ENCODE peak calls at places on chromosomes 12 and 14, in seven cellular contexts. K, I, M, X, F, H and Q are unnamed samples.

GRCh38 chr12:28974166-28974565 is 174.9 kb upstream of the FAR2 start:
- DNase-seq in K (no peak), I (no peak), M (peak; percentile 46), X (no peak), F (no peak), H (no peak), Q (peak; percentile 5)

GRCh38 chr12:49616533-49617219 is 6.7 kb upstream of the PRPF40B start:
- DNase-seq in K (no peak), I (no peak), M (no peak), X (no peak), F (no peak), H (no peak), Q (no peak)

GRCh38 chr12:85156569-85156968 is 120.4 kb downstream of the LRRIQ1 start:
- DNase-seq in K (no peak), I (no peak), M (no peak), X (no peak), F (no peak), H (no peak), Q (no peak)

GRCh38 chr12:107411792-107412535 is 273.6 kb upstream of the PWP1 start:
- DNase-seq in K (peak; percentile 49), I (no peak), M (peak; percentile 36), X (no peak), F (no peak), H (peak; percentile 82), Q (peak; percentile 57)

GRCh38 chr14:55512421-55512820 is 67.6 kb upstream of the KTN1 start:
- DNase-seq in K (no peak), I (no peak), M (peak; percentile 8), X (no peak), F (no peak), H (no peak), Q (peak; percentile 33)

GRCh38 chr12:100699209-100699608 is 95.4 kb upstream of the ANO4 start:
- DNase-seq in K (no peak), I (no peak), M (no peak), X (no peak), F (no peak), H (no peak), Q (no peak)

GRCh38 chr12:17383321-17383720 is 706.7 kb downstream of the RERGL start:
- DNase-seq in K (no peak), I (no peak), M (no peak), X (no peak), F (no peak), H (no peak), Q (no peak)

GRCh38 chr14:51643137-51643536 is 8.6 kb upstream of the FRMD6 start:
- DNase-seq in K (no peak), I (no peak), M (peak; percentile 70), X (no peak), F (no peak), H (peak; percentile 68), Q (no peak)

GRCh38 chr12:101694297-101694848 is 3.1 kb upstream of the CHPT1 start:
- DNase-seq in K (no peak), I (no peak), M (no peak), X (no peak), F (no peak), H (peak; percentile 19), Q (no peak)

GRCh38 chr14:23569443-23570151 is 2.0 kb upstream of the AP1G2 start:
- DNase-seq in K (no peak), I (no peak), M (no peak), X (no peak), F (peak; percentile 58), H (peak; percentile 66), Q (no peak)

GRCh38 chr12:115722181-115722580 is 555.3 kb downstream of the MED13L start:
- DNase-seq in K (no peak), I (no peak), M (no peak), X (no peak), F (no peak), H (no peak), Q (no peak)

GRCh38 chr12:12379831-12380730 is 23.2 kb downstream of the BORCS5 start:
- DNase-seq in K (no peak), I (no peak), M (peak; percentile 24), X (no peak), F (no peak), H (no peak), Q (no peak)

GRCh38 chr14:67820428-67820881 is 876 bp downstream of the RAD51B start:
- DNase-seq in K (peak; percentile 64), I (no peak), M (peak; percentile 14), X (no peak), F (no peak), H (peak; percentile 36), Q (no peak)

GRCh38 chr14:101908795-101909194 is 55.6 kb upstream of the DYNC1H1 start:
- DNase-seq in K (no peak), I (no peak), M (no peak), X (no peak), F (no peak), H (no peak), Q (no peak)

GRCh38 chr14:73909681-73910080 is 23.0 kb downstream of the ZNF410 start:
- DNase-seq in K (no peak), I (no peak), M (no peak), X (no peak), F (no peak), H (no peak), Q (no peak)

GRCh38 chr14:35287481-35288013 is 4.6 kb upstream of the PSMA6 start:
- DNase-seq in K (peak; percentile 9), I (no peak), M (no peak), X (peak; percentile 59), F (no peak), H (peak; percentile 13), Q (no peak)

GRCh38 chr12:50555471-50555885 is 50.7 kb downstream of the DIP2B start:
- DNase-seq in K (no peak), I (no peak), M (no peak), X (no peak), F (no peak), H (no peak), Q (no peak)

GRCh38 chr12:175250-175649 is 38.7 kb downstream of the SLC6A12 start:
- DNase-seq in K (no peak), I (no peak), M (no peak), X (no peak), F (no peak), H (no peak), Q (no peak)

GRCh38 chr12:6250343-6250742 is 50.1 kb downstream of the CD9 start:
- DNase-seq in K (no peak), I (no peak), M (no peak), X (no peak), F (no peak), H (peak; percentile 47), Q (no peak)

GRCh38 chr14:100588671-100589070 is 1.5 kb upstream of the BEGAIN start:
- DNase-seq in K (no peak), I (no peak), M (no peak), X (no peak), F (no peak), H (no peak), Q (no peak)

GRCh38 chr12:2689879-2690278 is 104.9 kb upstream of the FKBP4 start:
- DNase-seq in K (no peak), I (no peak), M (no peak), X (no peak), F (no peak), H (no peak), Q (no peak)

GRCh38 chr12:12244341-12244740 is 22.5 kb downstream of the LRP6 start:
- DNase-seq in K (no peak), I (no peak), M (no peak), X (no peak), F (no peak), H (no peak), Q (no peak)

GRCh38 chr12:106248849-106249371 is 1.1 kb upstream of the CKAP4 start:
- DNase-seq in K (no peak), I (no peak), M (peak; percentile 34), X (no peak), F (no peak), H (peak; percentile 25), Q (no peak)
- H3K4me3 ChIP-seq in K (peak overlapping the region; percentile 91), I (peak overlapping the region; percentile 90), M (peak overlapping the region; percentile 80), X (peak overlapping the region; percentile 91), F (peak overlapping the region; percentile 72), H (peak overlapping the region; percentile 79), Q (peak overlapping the region; percentile 86)

GRCh38 chr12:75190846-75191245 is 18.8 kb downstream of the KCNC2 start:
- DNase-seq in K (no peak), I (no peak), M (no peak), X (no peak), F (no peak), H (peak; percentile 84), Q (no peak)

GRCh38 chr12:75196865-75197264 is 12.8 kb downstream of the KCNC2 start:
- DNase-seq in K (no peak), I (no peak), M (no peak), X (no peak), F (no peak), H (peak; percentile 96), Q (no peak)

GRCh38 chr12:75194250-75194649 is 15.4 kb downstream of the KCNC2 start:
- DNase-seq in K (no peak), I (no peak), M (no peak), X (no peak), F (no peak), H (peak; percentile 7), Q (no peak)

DNA sequence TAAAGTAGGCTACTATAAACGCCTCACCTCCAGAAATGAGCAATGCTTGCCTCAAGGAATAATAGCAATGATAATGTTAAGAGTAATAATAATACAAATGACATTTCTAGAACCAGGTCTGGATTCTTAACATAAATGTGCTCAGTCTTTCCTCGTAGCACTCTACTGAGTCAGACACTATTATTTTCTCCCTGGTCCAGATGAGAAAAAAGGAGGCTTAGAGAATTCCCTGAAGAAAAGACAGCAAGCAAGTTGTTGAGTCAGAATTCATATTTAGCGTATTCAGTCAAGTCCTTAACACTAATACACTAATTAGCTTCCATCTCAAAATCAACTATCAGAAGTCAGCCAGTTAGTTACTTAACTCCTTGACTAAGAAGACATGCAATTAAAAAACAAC is 13.2 kb downstream of the KCNC2 start:
- DNase-seq in K (no peak), I (no peak), M (no peak), X (no peak), F (no peak), H (peak; percentile 22), Q (no peak)
- TF ChIP-seq CTCF in K (no peak), I (no peak), M (no peak), X (no peak), F (no peak), H (no peak), Q (no peak)

DNA sequence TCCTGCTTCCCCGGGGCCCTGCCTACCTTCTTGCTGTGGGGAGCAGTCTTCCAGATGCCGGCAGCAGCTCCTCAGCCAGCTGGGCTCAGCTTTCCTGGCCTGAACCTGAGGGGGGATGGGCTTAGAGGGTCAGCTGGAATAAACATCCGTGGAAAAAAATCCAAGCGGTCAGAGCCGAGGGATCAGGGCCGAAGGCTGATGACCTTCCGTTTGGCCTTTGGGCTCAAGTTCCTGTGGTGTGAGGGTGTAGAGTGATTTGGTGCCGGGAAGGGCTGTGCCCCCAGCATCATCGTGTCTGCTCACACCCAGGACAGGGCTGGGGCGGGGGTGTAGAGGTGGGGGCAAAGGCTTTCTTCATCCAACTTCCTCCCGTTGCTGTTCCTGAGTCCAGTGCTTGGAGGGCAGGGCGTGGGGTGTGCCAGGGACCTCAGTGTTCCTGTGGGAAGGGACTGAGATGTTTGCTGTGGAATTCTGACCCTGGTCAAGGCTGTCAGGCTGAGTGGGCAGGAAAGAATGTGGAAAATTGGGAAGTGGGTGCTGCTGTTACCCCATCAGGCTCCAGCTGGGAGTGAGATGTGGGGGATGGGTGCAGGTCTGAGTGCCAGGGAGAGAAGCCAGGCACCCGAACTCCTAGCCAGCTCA is 2.6 kb downstream of the SMIM41 start:
- DNase-seq in K (peak; percentile 29), I (no peak), M (peak; percentile 87), X (no peak), F (no peak), H (no peak), Q (no peak)
- H3K4me3 ChIP-seq in K (no peak overlapping the region), I (no peak overlapping the region), M (no peak overlapping the region), X (no peak overlapping the region), F (no peak overlapping the region), H (no peak overlapping the region), Q (no peak overlapping the region)

GRCh38 chr14:72904840-72905561 is 11.1 kb upstream of the DPF3 start:
- DNase-seq in K (peak; percentile 84), I (no peak), M (peak; percentile 89), X (peak; percentile 59), F (peak; percentile 44), H (peak; percentile 55), Q (no peak)
- TF ChIP-seq CTCF in K (peak; percentile 95), I (peak; percentile 95), M (peak; percentile 98), X (no peak), F (peak; percentile 93), H (peak; percentile 85), Q (peak; percentile 83)